ENCODE peak calls at places on chromosome 11, in five cellular contexts. X is tibial nerve, T is HCT116, D is brain microvascular endothelial cell, S is ovary. E is an unnamed sample.

GRCh38 chr11:117457835-117458234 is 130.2 kb downstream of the CEP164 start:
- DNase-seq in D (no peak), S (no peak), X (no peak), T (no peak), E (no peak)

GRCh38 chr11:14956111-14956510 is 16.0 kb downstream of the CALCA start:
- DNase-seq in X (no peak), S (no peak), D (no peak), T (no peak), E (no peak)

GRCh38 chr11:102017029-102017428 is 30.2 kb upstream of the CFAP300 start:
- DNase-seq in D (no peak), T (no peak), X (no peak), S (no peak), E (no peak)

GRCh38 chr11:72160319-72160718 is 24.8 kb downstream of the FOLR3 start:
- DNase-seq in S (no peak), D (no peak), X (no peak), T (no peak), E (no peak)

GRCh38 chr11:15801126-15801525 is 555.2 kb downstream of the SOX6 start:
- DNase-seq in T (no peak), D (no peak), S (no peak), X (no peak), E (no peak)

GRCh38 chr11:6202036-6202435 is 3.0 kb downstream of the OR52W1 start:
- DNase-seq in T (no peak), X (no peak), D (no peak), S (no peak), E (no peak)

GRCh38 chr11:101211407-101211975 is 81.9 kb upstream of the PGR start:
- DNase-seq in S (no peak), D (no peak), T (no peak), X (no peak), E (no peak)

GRCh38 chr11:126355926-126356897 is 726 bp downstream of the ST3GAL4 start:
- DNase-seq in T (no peak), D (no peak), X (no peak), S (peak), E (no peak)

GRCh38 chr11:108983621-108984020 is 318.8 kb downstream of the DDX10 start:
- DNase-seq in T (no peak), X (no peak), S (no peak), D (peak), E (no peak)

GRCh38 chr11:96241351-96241841 is 101.6 kb downstream of the MAML2 start:
- DNase-seq in T (no peak), D (no peak), S (no peak), X (no peak), E (no peak)

GRCh38 chr11:106691807-106692365 is 326.4 kb downstream of the GUCY1A2 start:
- DNase-seq in S (no peak), D (peak), X (no peak), T (no peak), E (no peak)

GRCh38 chr11:64566042-64566914 is 24.7 kb upstream of the SLC22A12 start:
- DNase-seq in T (peak), S (peak), D (peak), X (peak), E (peak)

GRCh38 chr11:12827929-12828812 is 153.9 kb downstream of the TEAD1 start:
- DNase-seq in T (no peak), D (peak), S (peak), X (no peak), E (no peak)

GRCh38 chr11:73048446-73048845 is 93.7 kb downstream of the FCHSD2 start:
- DNase-seq in D (no peak), X (no peak), S (no peak), T (no peak), E (no peak)

GRCh38 chr11:47148903-47149535 is 27.7 kb downstream of the ARFGAP2 start:
- DNase-seq in D (no peak), S (peak), X (no peak), T (no peak), E (no peak)

GRCh38 chr11:64299847-64300648 is at the start of gene CATSPERZ:
- DNase-seq in T (no peak), S (no peak), X (no peak), D (no peak), E (no peak)

GRCh38 chr11:87851827-87852226 is 323.4 kb downstream of the RAB38 start:
- DNase-seq in X (no peak), D (no peak), T (no peak), S (no peak), E (no peak)

GRCh38 chr11:97893612-97894011 is 1127.1 kb upstream of the CNTN5 start:
- DNase-seq in X (no peak), D (no peak), S (no peak), T (no peak), E (no peak)

GRCh38 chr11:113683481-113684046 is 22.5 kb downstream of the TMPRSS5 start:
- DNase-seq in X (no peak), T (no peak), S (no peak), D (no peak), E (no peak)

GRCh38 chr11:121047926-121048325 is 24.0 kb downstream of the TBCEL start:
- DNase-seq in S (no peak), X (no peak), D (no peak), T (no peak), E (no peak)

GRCh38 chr11:91528965-91529364 is 695.7 kb upstream of the FAT3 start:
- DNase-seq in D (no peak), X (no peak), T (no peak), S (no peak), E (no peak)

GRCh38 chr11:72579816-72580647 is 94.2 kb downstream of the PDE2A start:
- DNase-seq in T (no peak), X (no peak), D (no peak), S (peak), E (no peak)

GRCh38 chr11:74278721-74279148 is 32.7 kb downstream of the P4HA3 start:
- DNase-seq in X (peak), D (peak), T (no peak), S (peak), E (no peak)

GRCh38 chr11:69903206-69903605 is 84.0 kb upstream of the FGF3 start:
- DNase-seq in T (no peak), D (no peak), S (no peak), X (no peak), E (no peak)

GRCh38 chr11:83778598-83778997 is 492.4 kb upstream of the CCDC90B start:
- DNase-seq in X (no peak), S (no peak), T (no peak), D (no peak), E (no peak)

GRCh38 chr11:71298761-71299181 is 46.4 kb upstream of the SHANK2 start:
- DNase-seq in X (no peak), S (no peak), D (no peak), T (no peak), E (no peak)

GRCh38 chr11:46036969-46037368 is 84.3 kb downstream of the PHF21A start:
- DNase-seq in S (no peak), D (no peak), T (no peak), X (no peak), E (no peak)

GRCh38 chr11:92384316-92384715 is 159.7 kb downstream of the FAT3 start:
- DNase-seq in S (no peak), D (peak), T (no peak), X (no peak), E (no peak)

GRCh38 chr11:61297741-61298140 is 2.6 kb upstream of the VWCE start:
- DNase-seq in T (no peak), D (peak), S (peak), X (peak), E (no peak)

GRCh38 chr11:127106142-127106541 is 105.6 kb upstream of the KIRREL3 start:
- DNase-seq in S (no peak), T (no peak), X (no peak), D (no peak), E (no peak)

GRCh38 chr11:9568854-9569587 is 4.4 kb upstream of the WEE1 start:
- DNase-seq in D (peak), T (peak), S (peak), X (peak), E (no peak)

GRCh38 chr11:10208045-10208674 is 85.9 kb downstream of the SBF2 start:
- DNase-seq in D (no peak), S (no peak), T (peak), X (no peak), E (peak)

GRCh38 chr11:96817488-96817887 is 427.7 kb downstream of the JRKL start:
- DNase-seq in T (no peak), D (no peak), S (no peak), X (no peak), E (no peak)

GRCh38 chr11:64570341-64570740 is 20.7 kb upstream of the SLC22A12 start:
- DNase-seq in T (no peak), X (no peak), D (no peak), S (no peak), E (no peak)

GRCh38 chr11:11555228-11555627 is 66.6 kb downstream of the GALNT18 start:
- DNase-seq in S (no peak), D (no peak), X (no peak), T (no peak), E (no peak)

GRCh38 chr11:26229270-26229669 is 102.7 kb upstream of the ANO3 start:
- DNase-seq in X (no peak), D (peak), T (no peak), S (no peak), E (no peak)

GRCh38 chr11:71499125-71499524 is 27.9 kb upstream of the KRTAP5-7 start:
- DNase-seq in S (no peak), T (no peak), D (peak), X (no peak), E (no peak)

GRCh38 chr11:119863811-119864601 is 135.0 kb upstream of the NECTIN1 start:
- DNase-seq in X (no peak), D (no peak), S (no peak), T (no peak), E (no peak)

GRCh38 chr11:3167143-3168119 is 2.3 kb upstream of the OSBPL5 start:
- DNase-seq in T (no peak), D (no peak), S (peak), X (no peak), E (no peak)

GRCh38 chr11:3166268-3167142 is 1.4 kb upstream of the OSBPL5 start:
- DNase-seq in S (no peak), D (no peak), T (no peak), X (no peak), E (no peak)

GRCh38 chr11:3164540-3165151 is 464 bp downstream of the OSBPL5 start:
- DNase-seq in S (no peak), D (no peak), X (no peak), T (no peak), E (no peak)

GRCh38 chr11:3165152-3165705 is at the start of gene OSBPL5:
- DNase-seq in D (no peak), S (peak), X (peak), T (no peak), E (no peak)

GRCh38 chr11:3165916-3166267 is 782 bp upstream of the OSBPL5 start:
- DNase-seq in X (no peak), D (no peak), T (no peak), S (no peak), E (no peak)
- H3K27ac ChIP-seq in X (peak), D (no peak), T (no peak), S (no peak), E (no peak)

GRCh38 chr11:122731500-122731913 is 76.0 kb downstream of the UBASH3B start:
- DNase-seq in D (peak), T (no peak), S (no peak), X (no peak), E (no peak)

GRCh38 chr11:122729139-122729538 is 73.6 kb downstream of the UBASH3B start:
- DNase-seq in X (no peak), S (no peak), T (no peak), D (no peak), E (no peak)

GRCh38 chr11:122724520-122724919 is 69.0 kb downstream of the UBASH3B start:
- DNase-seq in X (no peak), D (no peak), S (no peak), T (no peak), E (no peak)

GRCh38 chr11:122723576-122723975 is 68.1 kb downstream of the UBASH3B start:
- DNase-seq in D (peak), X (no peak), T (no peak), S (no peak), E (no peak)

DNA sequence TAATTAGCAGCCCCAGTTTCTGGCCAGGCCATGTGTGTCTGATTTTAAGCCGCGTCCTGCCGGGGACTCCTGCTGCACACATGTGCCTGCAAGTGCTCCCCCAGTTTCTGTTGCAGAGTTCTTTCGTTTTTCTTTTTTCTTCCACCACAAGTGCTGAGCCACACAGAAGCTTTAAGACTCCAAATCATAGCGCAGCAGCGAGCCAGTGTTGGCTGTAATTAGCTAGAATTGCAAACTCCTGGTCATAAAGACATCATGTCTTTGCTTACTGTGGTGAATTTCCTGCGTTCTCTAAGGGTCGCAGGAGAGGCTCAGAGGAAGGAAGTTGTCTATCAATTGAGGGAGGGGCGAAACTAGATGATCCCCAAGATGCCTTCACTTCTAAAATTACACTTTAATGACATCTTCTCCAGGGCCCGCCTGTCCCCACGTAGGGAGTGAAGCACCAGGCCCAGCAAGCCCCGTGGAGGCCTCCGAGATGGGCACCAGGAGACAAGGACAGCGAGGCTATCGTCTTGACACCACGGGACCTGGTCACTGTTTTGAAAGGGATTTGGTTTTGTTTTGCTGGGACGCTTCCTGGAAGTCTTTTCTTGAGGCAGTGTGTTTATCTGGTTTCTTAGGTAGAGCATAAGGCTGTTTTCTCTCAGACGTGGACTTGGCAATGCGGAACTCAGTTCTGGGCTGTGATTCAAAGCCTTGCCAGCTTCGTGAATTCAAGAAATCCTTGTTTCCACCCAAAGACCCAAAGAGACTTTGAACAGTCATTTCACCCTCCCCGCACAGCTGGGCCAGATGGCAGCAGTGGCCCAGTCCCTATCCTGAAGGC is 71.8 kb downstream of the UBASH3B start:
- DNase-seq in T (no peak), X (no peak), D (no peak), S (no peak), E (no peak)
- H3K27ac ChIP-seq in T (no peak), X (no peak), D (no peak), S (no peak), E (no peak)

GRCh38 chr11:75632962-75633361 is 35.9 kb downstream of the MAP6 start:
- DNase-seq in X (no peak), S (no peak), T (no peak), D (no peak), E (no peak)

GRCh38 chr11:75632450-75632849 is 36.4 kb downstream of the MAP6 start:
- DNase-seq in S (no peak), D (no peak), T (no peak), X (no peak), E (no peak)

GRCh38 chr11:75631086-75631694 is 37.6 kb downstream of the MAP6 start:
- DNase-seq in S (no peak), T (no peak), X (no peak), D (no peak), E (no peak)

GRCh38 chr11:75635009-75635909 is 33.6 kb downstream of the MAP6 start:
- DNase-seq in X (peak), S (peak), D (peak), T (no peak), E (no peak)

DNA sequence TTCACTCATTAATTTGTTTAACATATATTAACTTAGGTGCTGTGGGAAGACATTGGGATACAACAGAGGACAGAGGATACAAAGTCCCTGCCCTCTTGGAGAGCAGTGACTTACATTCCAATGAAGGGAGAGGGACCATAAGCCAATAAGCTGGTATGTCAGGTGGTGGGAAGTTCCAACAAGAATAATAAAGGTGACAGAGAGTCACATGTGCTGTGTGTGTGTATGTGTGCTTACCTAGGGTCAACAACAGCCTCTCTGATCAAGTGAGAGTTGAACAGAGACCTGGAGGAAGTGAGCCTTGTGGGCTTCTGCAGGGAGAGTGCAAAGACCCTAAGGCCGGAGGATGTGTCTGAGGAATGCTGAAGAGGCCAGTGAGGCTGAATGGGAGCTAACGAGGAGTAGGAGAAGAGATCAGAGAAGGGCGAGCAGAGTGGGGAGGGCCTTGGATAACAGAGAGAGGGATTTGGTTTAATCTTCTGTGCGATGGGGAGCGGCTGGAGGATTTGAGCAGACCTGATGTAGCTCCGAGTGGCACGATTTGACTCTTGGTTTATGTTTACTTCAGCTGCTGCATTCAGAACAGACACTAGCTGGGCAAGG is 35.3 kb downstream of the MAP6 start:
- DNase-seq in D (no peak), T (no peak), X (no peak), S (no peak), E (no peak)
- H3K27ac ChIP-seq in D (no peak), T (no peak), X (no peak), S (no peak), E (no peak)

GRCh38 chr11:129768356-129768755 is 47.3 kb upstream of the TMEM45B start:
- DNase-seq in D (peak), S (no peak), X (no peak), T (no peak), E (no peak)
- H3K27ac ChIP-seq in D (no peak), S (no peak), X (no peak), T (no peak), E (no peak)

DNA sequence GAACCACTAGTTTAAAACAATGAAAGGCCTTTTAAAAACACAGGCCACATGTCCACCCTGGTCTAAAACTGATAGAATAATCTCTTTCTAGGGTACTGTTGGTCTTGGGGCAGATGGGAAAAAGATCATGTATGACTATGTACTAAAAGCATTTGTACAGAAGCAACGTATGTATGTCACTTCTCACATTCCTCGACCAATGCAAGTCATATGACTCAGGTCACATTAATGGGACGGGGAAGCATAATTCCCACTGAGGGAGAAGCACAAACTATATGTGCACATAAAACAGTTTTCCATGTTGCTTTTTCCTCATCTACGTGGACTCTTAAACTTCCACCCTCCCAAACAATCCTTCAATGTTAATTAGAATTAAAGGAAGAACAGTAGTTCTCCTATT is 32.2 kb upstream of the GAB2 start:
- DNase-seq in X (no peak), T (no peak), S (no peak), D (peak), E (no peak)
- H3K27ac ChIP-seq in X (no peak), T (no peak), S (no peak), D (no peak), E (no peak)